ENCODE peak calls at places on chromosomes 2 and 18, in ten cellular contexts. M, L, U, K, D, S, F, O, E and C are unnamed samples.

GRCh38 chr2:8997108-8997507 is 6.4 kb downstream of the MBOAT2 start:
- DNase-seq in M (no peak), L (no peak), U (no peak), K (no peak), D (no peak), S (no peak), F (no peak), O (no peak), E (no peak), C (no peak)

GRCh38 chr18:382423-382984 is 114.7 kb upstream of the THOC1 start:
- DNase-seq in M (no peak), L (no peak), U (no peak), K (no peak), D (no peak), S (no peak), F (no peak), O (no peak), E (no peak), C (no peak)

GRCh38 chr2:189232759-189233406 is 53.3 kb upstream of the COL5A2 start:
- DNase-seq in M (no peak), L (no peak), U (no peak), K (no peak), D (no peak), S (no peak), F (no peak), O (no peak), E (no peak), C (no peak)

GRCh38 chr18:5895300-5895885 is at the start of gene TMEM200C:
- DNase-seq in M (no peak), L (no peak), U (no peak), K (no peak), D (no peak), S (no peak), F (peak; percentile 43), O (no peak), E (no peak), C (no peak)

GRCh38 chr2:15177103-15177502 is 384.0 kb downstream of the NBAS start:
- DNase-seq in M (no peak), L (peak; percentile 33), U (no peak), K (no peak), D (no peak), S (no peak), F (peak; percentile 63), O (no peak), E (no peak), C (peak; percentile 13)

GRCh38 chr2:240369725-240370585 is 65.5 kb upstream of the GPC1 start:
- DNase-seq in M (no peak), L (peak; percentile 97), U (no peak), K (no peak), D (peak; percentile 91), S (peak; percentile 95), F (peak; percentile 93), O (peak; percentile 43), E (peak; percentile 44), C (no peak)

GRCh38 chr2:152571035-152571766 is 146.1 kb downstream of the PRPF40A start:
- DNase-seq in M (no peak), L (peak; percentile 25), U (no peak), K (no peak), D (no peak), S (no peak), F (peak; percentile 54), O (no peak), E (no peak), C (no peak)

GRCh38 chr2:126857502-126857901 is 41.2 kb upstream of the TEX51 start:
- DNase-seq in M (no peak), L (no peak), U (no peak), K (no peak), D (no peak), S (no peak), F (no peak), O (no peak), E (no peak), C (no peak)

GRCh38 chr2:177972123-177972522 is 100.5 kb downstream of the PDE11A start:
- DNase-seq in M (no peak), L (no peak), U (no peak), K (no peak), D (no peak), S (no peak), F (no peak), O (no peak), E (no peak), C (no peak)

GRCh38 chr2:149002891-149003740 is 35.4 kb upstream of the LYPD6B start:
- DNase-seq in M (no peak), L (peak; percentile 75), U (no peak), K (no peak), D (no peak), S (no peak), F (no peak), O (no peak), E (no peak), C (no peak)

GRCh38 chr18:44635546-44635945 is 45.1 kb upstream of the SETBP1 start:
- DNase-seq in M (no peak), L (no peak), U (no peak), K (no peak), D (no peak), S (no peak), F (no peak), O (no peak), E (no peak), C (no peak)

GRCh38 chr2:235923859-235924674 is 244.1 kb downstream of the GBX2 start:
- DNase-seq in M (no peak), L (no peak), U (no peak), K (no peak), D (no peak), S (no peak), F (no peak), O (no peak), E (no peak), C (no peak)

GRCh38 chr2:42736598-42737322 is 27.2 kb downstream of the OXER1 start:
- DNase-seq in M (no peak), L (no peak), U (no peak), K (no peak), D (no peak), S (no peak), F (no peak), O (no peak), E (no peak), C (no peak)

GRCh38 chr2:43220982-43221659 is 5.3 kb downstream of the ZFP36L2 start:
- DNase-seq in M (no peak), L (peak; percentile 55), U (no peak), K (peak; percentile 81), D (peak; percentile 78), S (no peak), F (peak; percentile 95), O (no peak), E (peak; percentile 59), C (peak; percentile 68)